ENCODE peak calls at places on chromosomes 2 and 18, in five cellular contexts. One of them, this sample, is unnamed.
A peak's percentile ranks its signal among the peaks of the same experiment; 100 is the strongest.

GRCh38 chr2:210917465-210917864 is 361.1 kb downstream of the CPS1 start:
- DNase-seq in GM23248: no peak
- DNase-seq in neuronal stem cell: no peak
- DNase-seq in fibroblast of lung: no peak
- DNase-seq in SK-N-SH: no peak
- DNase-seq in this sample: no peak

GRCh38 chr2:10303174-10303633 is 500 bp downstream of the HPCAL1 start:
- DNase-seq in fibroblast of lung: no peak
- DNase-seq in SK-N-SH: no peak
- DNase-seq in GM23248: peak; percentile 59
- DNase-seq in neuronal stem cell: no peak
- DNase-seq in this sample: no peak

GRCh38 chr2:111710613-111711012 is 173.4 kb downstream of the ANAPC1 start:
- DNase-seq in fibroblast of lung: no peak
- DNase-seq in SK-N-SH: no peak
- DNase-seq in neuronal stem cell: no peak
- DNase-seq in GM23248: no peak
- DNase-seq in this sample: no peak

GRCh38 chr2:28045676-28046351 is 155.3 kb downstream of the BABAM2 start:
- DNase-seq in fibroblast of lung: no peak
- DNase-seq in SK-N-SH: no peak
- DNase-seq in GM23248: peak; percentile 28
- DNase-seq in neuronal stem cell: no peak
- DNase-seq in this sample: no peak

GRCh38 chr2:75100011-75100680 is 99.2 kb downstream of the TACR1 start:
- DNase-seq in SK-N-SH: peak; percentile 7
- DNase-seq in neuronal stem cell: no peak
- DNase-seq in GM23248: peak; percentile 87
- DNase-seq in fibroblast of lung: peak; percentile 96
- DNase-seq in this sample: no peak

GRCh38 chr18:68847219-68847860 is 49.5 kb downstream of the CCDC102B start:
- DNase-seq in GM23248: peak; percentile 57
- DNase-seq in SK-N-SH: no peak
- DNase-seq in fibroblast of lung: peak; percentile 35
- DNase-seq in neuronal stem cell: no peak
- DNase-seq in this sample: no peak

GRCh38 chr18:66682855-66683322 is 79.0 kb upstream of the CDH19 start:
- DNase-seq in neuronal stem cell: peak; percentile 27
- DNase-seq in fibroblast of lung: peak; percentile 15
- DNase-seq in SK-N-SH: peak; percentile 52
- DNase-seq in GM23248: no peak
- DNase-seq in this sample: no peak

GRCh38 chr18:23719634-23720201 is 30.5 kb downstream of the LAMA3 start:
- DNase-seq in SK-N-SH: no peak
- DNase-seq in neuronal stem cell: no peak
- DNase-seq in fibroblast of lung: peak; percentile 98
- DNase-seq in GM23248: peak; percentile 96
- DNase-seq in this sample: peak; percentile 83

GRCh38 chr18:48868468-48869466 is 82.0 kb downstream of the SMAD7 start:
- DNase-seq in fibroblast of lung: peak; percentile 40
- DNase-seq in neuronal stem cell: no peak
- DNase-seq in SK-N-SH: no peak
- DNase-seq in GM23248: peak; percentile 35
- DNase-seq in this sample: no peak
- H3K27ac ChIP-seq in fibroblast of lung: no peak overlapping the region
- H3K27ac ChIP-seq in neuronal stem cell: no peak overlapping the region
- H3K27ac ChIP-seq in SK-N-SH: no peak overlapping the region
- H3K27ac ChIP-seq in GM23248: no peak overlapping the region
- H3K27ac ChIP-seq in this sample: no peak overlapping the region

GRCh38 chr2:195961873-195962272 is 106.8 kb downstream of the DNAH7 start:
- DNase-seq in fibroblast of lung: no peak
- DNase-seq in SK-N-SH: no peak
- DNase-seq in neuronal stem cell: no peak
- DNase-seq in GM23248: no peak
- DNase-seq in this sample: no peak
- H2AFZ ChIP-seq in fibroblast of lung: no peak overlapping the region
- H2AFZ ChIP-seq in SK-N-SH: no peak overlapping the region
- H2AFZ ChIP-seq in neuronal stem cell: no peak overlapping the region
- H2AFZ ChIP-seq in GM23248: no peak overlapping the region
- H2AFZ ChIP-seq in this sample: no peak overlapping the region

DNA sequence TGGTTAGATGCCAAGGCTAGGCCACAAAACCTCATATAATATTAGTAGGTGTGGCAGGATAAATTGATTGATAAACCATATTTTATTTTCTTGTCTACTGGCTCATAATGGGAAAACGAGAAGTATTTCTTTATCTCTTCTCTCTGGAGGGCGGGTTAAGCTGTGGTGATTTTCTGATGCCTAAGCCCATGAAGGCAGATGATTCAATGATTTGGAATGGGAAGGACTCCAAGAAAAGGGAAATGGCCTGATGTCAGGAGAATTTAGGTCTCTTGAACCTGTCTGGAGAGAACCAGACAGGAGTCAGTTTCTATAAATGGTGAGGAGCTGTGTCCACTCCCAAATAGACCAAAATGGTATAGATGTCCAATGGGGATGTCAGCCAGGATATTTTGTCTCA is 18.7 kb upstream of the MAP4K3 start:
- DNase-seq in neuronal stem cell: no peak
- DNase-seq in SK-N-SH: no peak
- DNase-seq in fibroblast of lung: peak; percentile 93
- DNase-seq in GM23248: no peak
- DNase-seq in this sample: no peak
- H3K27ac ChIP-seq in neuronal stem cell: no peak overlapping the region
- H3K27ac ChIP-seq in SK-N-SH: no peak overlapping the region
- H3K27ac ChIP-seq in fibroblast of lung: no peak overlapping the region
- H3K27ac ChIP-seq in GM23248: no peak overlapping the region
- H3K27ac ChIP-seq in this sample: no peak overlapping the region

GRCh38 chr2:95024960-95025405 is 525 bp upstream of the MAL start:
- DNase-seq in neuronal stem cell: no peak
- DNase-seq in GM23248: no peak
- DNase-seq in SK-N-SH: no peak
- DNase-seq in fibroblast of lung: no peak
- DNase-seq in this sample: no peak
- H2AFZ ChIP-seq in neuronal stem cell: peak overlapping the region; percentile 52
- H2AFZ ChIP-seq in GM23248: no peak overlapping the region
- H2AFZ ChIP-seq in SK-N-SH: no peak overlapping the region
- H2AFZ ChIP-seq in fibroblast of lung: no peak overlapping the region
- H2AFZ ChIP-seq in this sample: no peak overlapping the region

DNA sequence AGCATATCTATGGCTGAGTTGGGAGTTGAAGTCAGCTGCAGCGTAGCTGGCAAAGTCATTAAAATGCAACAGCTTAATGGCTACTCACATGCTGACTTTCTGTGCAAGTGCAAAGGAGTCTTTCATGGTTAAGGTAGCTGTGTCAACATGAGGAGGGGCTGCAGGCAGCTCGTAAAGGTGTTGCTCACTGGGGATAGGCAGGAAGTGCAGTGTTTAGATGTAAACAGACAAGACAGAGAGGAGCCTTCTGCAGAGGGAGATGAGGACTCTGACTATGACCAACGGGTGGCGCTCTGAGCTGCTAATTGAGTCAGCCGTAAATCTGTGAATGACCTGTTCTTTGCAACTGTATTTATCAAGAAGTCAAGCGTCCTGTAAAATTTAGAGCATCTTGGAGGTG is 22.3 kb upstream of the CAVIN2 start:
- DNase-seq in neuronal stem cell: peak; percentile 56
- DNase-seq in GM23248: peak; percentile 27
- DNase-seq in fibroblast of lung: peak; percentile 47
- DNase-seq in SK-N-SH: no peak
- DNase-seq in this sample: no peak
- H3K27ac ChIP-seq in neuronal stem cell: no peak overlapping the region
- H3K27ac ChIP-seq in GM23248: no peak overlapping the region
- H3K27ac ChIP-seq in fibroblast of lung: no peak overlapping the region
- H3K27ac ChIP-seq in SK-N-SH: no peak overlapping the region
- H3K27ac ChIP-seq in this sample: no peak overlapping the region

DNA sequence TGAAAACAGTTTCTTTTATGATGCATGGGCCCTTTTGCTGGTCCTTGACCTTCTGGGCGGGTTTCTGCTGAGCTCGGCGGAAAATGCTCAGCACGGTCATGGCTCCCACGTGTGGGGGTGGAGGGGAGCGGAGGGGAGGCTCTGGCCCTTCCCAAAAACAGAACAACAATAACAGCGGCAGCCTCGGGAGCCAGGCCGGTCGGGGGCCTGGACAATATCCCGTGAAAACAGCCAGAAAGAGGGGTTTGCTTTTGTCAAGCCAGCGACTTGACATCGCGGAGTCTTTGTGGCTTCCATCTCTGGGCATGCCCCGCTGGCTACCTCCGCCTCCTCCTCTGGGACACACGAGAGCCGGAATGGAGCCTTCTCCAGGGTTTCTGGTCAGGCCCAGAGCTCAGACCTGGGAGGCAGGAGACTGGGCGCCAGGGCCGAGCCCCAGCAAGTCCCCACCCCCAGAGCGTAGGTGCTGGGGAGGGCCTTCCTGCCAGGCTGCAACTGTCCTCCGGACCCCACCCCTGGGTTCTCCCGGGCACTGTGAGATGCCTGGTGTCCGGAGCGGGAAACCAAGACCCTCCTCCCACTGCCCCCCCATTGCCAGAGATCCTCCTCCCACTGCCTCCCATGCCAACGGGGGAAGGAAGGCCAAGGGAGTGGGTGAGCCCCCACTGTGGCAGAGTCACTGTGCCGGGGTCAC is 35.9 kb upstream of the SNED1 start:
- DNase-seq in SK-N-SH: peak; percentile 58
- DNase-seq in neuronal stem cell: peak; percentile 32
- DNase-seq in GM23248: peak; percentile 53
- DNase-seq in fibroblast of lung: no peak
- DNase-seq in this sample: no peak
- H2AFZ ChIP-seq in SK-N-SH: no peak overlapping the region
- H2AFZ ChIP-seq in neuronal stem cell: peak overlapping the region; percentile 94
- H2AFZ ChIP-seq in GM23248: peak overlapping the region; percentile 87
- H2AFZ ChIP-seq in fibroblast of lung: peak overlapping the region; percentile 65
- H2AFZ ChIP-seq in this sample: no peak overlapping the region

GRCh38 chr2:9249036-9249800 is 42.6 kb downstream of the ASAP2 start:
- DNase-seq in neuronal stem cell: no peak
- DNase-seq in fibroblast of lung: peak; percentile 70
- DNase-seq in GM23248: peak; percentile 94
- DNase-seq in SK-N-SH: no peak
- DNase-seq in this sample: no peak

GRCh38 chr2:9250091-9250490 is 43.5 kb downstream of the ASAP2 start:
- DNase-seq in neuronal stem cell: no peak
- DNase-seq in GM23248: no peak
- DNase-seq in fibroblast of lung: no peak
- DNase-seq in SK-N-SH: no peak
- DNase-seq in this sample: no peak

GRCh38 chr2:9251154-9252001 is 44.8 kb downstream of the ASAP2 start:
- DNase-seq in SK-N-SH: no peak
- DNase-seq in GM23248: peak; percentile 95
- DNase-seq in fibroblast of lung: peak; percentile 84
- DNase-seq in neuronal stem cell: no peak
- DNase-seq in this sample: peak; percentile 82

GRCh38 chr2:9250498-9251153 is 44.0 kb downstream of the ASAP2 start:
- DNase-seq in GM23248: no peak
- DNase-seq in SK-N-SH: no peak
- DNase-seq in neuronal stem cell: no peak
- DNase-seq in fibroblast of lung: no peak
- DNase-seq in this sample: no peak

GRCh38 chr2:9252002-9252357 is 45.4 kb downstream of the ASAP2 start:
- DNase-seq in neuronal stem cell: no peak
- DNase-seq in GM23248: no peak
- DNase-seq in fibroblast of lung: no peak
- DNase-seq in SK-N-SH: no peak
- DNase-seq in this sample: no peak
- H3K27ac ChIP-seq in neuronal stem cell: no peak overlapping the region
- H3K27ac ChIP-seq in GM23248: peak overlapping the region; percentile 95
- H3K27ac ChIP-seq in fibroblast of lung: peak overlapping the region; percentile 60
- H3K27ac ChIP-seq in SK-N-SH: peak overlapping the region; percentile 100
- H3K27ac ChIP-seq in this sample: peak overlapping the region; percentile 87

GRCh38 chr2:178101321-178102079 is 10.7 kb upstream of the RBM45 start:
- DNase-seq in neuronal stem cell: no peak
- DNase-seq in SK-N-SH: no peak
- DNase-seq in GM23248: peak; percentile 15
- DNase-seq in fibroblast of lung: no peak
- DNase-seq in this sample: no peak
- H2AFZ ChIP-seq in neuronal stem cell: no peak overlapping the region
- H2AFZ ChIP-seq in SK-N-SH: no peak overlapping the region
- H2AFZ ChIP-seq in GM23248: no peak overlapping the region
- H2AFZ ChIP-seq in fibroblast of lung: no peak overlapping the region
- H2AFZ ChIP-seq in this sample: no peak overlapping the region

GRCh38 chr2:218710687-218711549 is at the start of gene TTLL4:
- DNase-seq in fibroblast of lung: peak; percentile 91
- DNase-seq in SK-N-SH: peak; percentile 99
- DNase-seq in neuronal stem cell: peak; percentile 97
- DNase-seq in GM23248: peak; percentile 99
- DNase-seq in this sample: peak; percentile 70

GRCh38 chr2:218711550-218711929 is 905 bp downstream of the TTLL4 start:
- DNase-seq in GM23248: peak; percentile 32
- DNase-seq in neuronal stem cell: no peak
- DNase-seq in fibroblast of lung: peak; percentile 67
- DNase-seq in SK-N-SH: peak; percentile 23
- DNase-seq in this sample: no peak

GRCh38 chr2:218710334-218710686 is 325 bp upstream of the TTLL4 start:
- DNase-seq in neuronal stem cell: no peak
- DNase-seq in fibroblast of lung: no peak
- DNase-seq in SK-N-SH: no peak
- DNase-seq in GM23248: no peak
- DNase-seq in this sample: no peak

GRCh38 chr2:218709906-218710305 is 729 bp upstream of the TTLL4 start:
- DNase-seq in SK-N-SH: no peak
- DNase-seq in GM23248: no peak
- DNase-seq in neuronal stem cell: no peak
- DNase-seq in fibroblast of lung: no peak
- DNase-seq in this sample: no peak

DNA sequence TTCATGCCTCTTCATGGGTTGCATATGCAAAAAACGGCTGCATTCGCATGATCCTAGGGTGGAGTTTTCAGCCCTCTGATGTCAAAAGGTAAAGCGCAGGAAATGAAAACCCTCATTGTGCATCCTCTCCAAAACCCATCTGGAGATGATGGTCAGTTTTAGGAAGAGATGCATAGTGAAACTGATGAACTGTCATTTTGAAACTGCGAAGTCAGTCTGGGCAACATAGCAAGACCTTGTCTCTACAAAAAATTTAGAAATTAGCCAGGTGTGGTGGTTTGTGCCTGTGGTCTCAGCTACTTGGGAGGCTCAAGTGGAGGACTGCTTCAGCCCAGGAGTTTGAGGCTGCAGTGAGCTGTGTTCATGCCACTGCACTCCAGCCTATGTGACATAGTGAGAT is 2.5 kb upstream of the TTLL4 start:
- DNase-seq in SK-N-SH: no peak
- DNase-seq in fibroblast of lung: no peak
- DNase-seq in GM23248: no peak
- DNase-seq in neuronal stem cell: no peak
- DNase-seq in this sample: no peak
- H3K27ac ChIP-seq in SK-N-SH: no peak overlapping the region
- H3K27ac ChIP-seq in fibroblast of lung: no peak overlapping the region
- H3K27ac ChIP-seq in GM23248: no peak overlapping the region
- H3K27ac ChIP-seq in neuronal stem cell: no peak overlapping the region
- H3K27ac ChIP-seq in this sample: no peak overlapping the region